ENCODE peak calls at places on chromosomes 13 and 19, in eight cellular contexts. W is A549, B is GM20000, K is heart right ventricle, G is AG04450, J is hepatocyte, N is colonic mucosa, Y is GM12878. L is an unnamed sample.
A peak's percentile ranks its signal among the peaks of the same experiment; 100 is the strongest.

GRCh38 chr13:97702614-97703013 is 250.9 kb upstream of the IPO5 start:
- DNase-seq in N (no peak), G (no peak), B (no peak), W (no peak), Y (no peak), K (no peak), J (no peak), L (no peak)

GRCh38 chr13:28531195-28531955 is 36.4 kb upstream of the FLT1 start:
- DNase-seq in Y (no peak), G (no peak), K (peak; percentile 80), W (no peak), B (no peak), N (peak; percentile 33), J (peak; percentile 44), L (no peak)

GRCh38 chr13:21076265-21076653 is 14.9 kb upstream of the LATS2 start:
- DNase-seq in Y (no peak), G (no peak), J (no peak), K (no peak), N (no peak), W (no peak), B (peak; percentile 28), L (no peak)

GRCh38 chr13:84917252-84917878 is 881.9 kb downstream of the SLITRK6 start:
- DNase-seq in J (peak; percentile 35), Y (no peak), K (no peak), W (no peak), N (no peak), G (no peak), B (no peak), L (no peak)

GRCh38 chr13:42553098-42554046 is 20.6 kb upstream of the TNFSF11 start:
- DNase-seq in J (peak; percentile 56), G (peak; percentile 37), W (no peak), K (no peak), Y (no peak), N (peak; percentile 28), B (no peak), L (no peak)

GRCh38 chr19:51702103-51702753 is 9.1 kb downstream of the SPACA6 start:
- DNase-seq in J (peak; percentile 90), N (peak; percentile 78), B (no peak), G (no peak), Y (no peak), W (peak; percentile 74), K (peak; percentile 67), L (peak; percentile 28)

GRCh38 chr19:51777570-51778460 is 16.8 kb downstream of the FPR2 start:
- DNase-seq in G (peak; percentile 63), B (peak; percentile 54), K (peak; percentile 78), W (peak; percentile 20), N (peak; percentile 47), Y (no peak), J (peak; percentile 91), L (peak; percentile 53)

GRCh38 chr13:113357529-113357928 is 6.4 kb downstream of the GRTP1 start:
- DNase-seq in G (peak; percentile 36), W (no peak), Y (no peak), N (no peak), B (no peak), K (no peak), J (no peak), L (no peak)

GRCh38 chr19:32363175-32363574 is 17.8 kb downstream of the ZNF507 start:
- DNase-seq in W (no peak), B (no peak), Y (no peak), K (no peak), J (peak; percentile 34), N (no peak), G (no peak), L (no peak)

GRCh38 chr19:38634757-38635482 is 12.5 kb upstream of the ACTN4 start:
- DNase-seq in G (peak; percentile 38), K (peak; percentile 78), W (peak; percentile 93), J (peak; percentile 76), N (peak; percentile 83), B (peak; percentile 72), Y (peak; percentile 32), L (peak; percentile 82)

GRCh38 chr13:111354789-111355188 is 34.3 kb downstream of the TEX29 start:
- DNase-seq in G (no peak), N (no peak), K (no peak), Y (no peak), B (no peak), W (no peak), J (no peak), L (no peak)

GRCh38 chr13:51276684-51277083 is 54.5 kb downstream of the FAM124A start:
- DNase-seq in W (no peak), B (no peak), G (no peak), N (peak; percentile 36), Y (no peak), J (peak; percentile 38), K (no peak), L (no peak)

GRCh38 chr13:27263438-27263837 is 7.2 kb upstream of the RASL11A start:
- DNase-seq in J (no peak), G (no peak), W (no peak), B (no peak), K (no peak), N (no peak), Y (no peak), L (no peak)
- TF ChIP-seq CTCF in J (no peak), G (no peak), W (no peak), B (no peak), K (no peak), N (no peak), Y (no peak), L (no peak)

GRCh38 chr13:110266983-110267382 is 40.0 kb downstream of the COL4A1 start:
- DNase-seq in W (no peak), J (no peak), K (no peak), N (no peak), Y (no peak), B (no peak), G (no peak), L (no peak)

GRCh38 chr13:110266431-110266809 is 40.5 kb downstream of the COL4A1 start:
- DNase-seq in B (no peak), N (no peak), G (no peak), Y (no peak), W (no peak), K (no peak), J (no peak), L (no peak)

GRCh38 chr13:110265341-110265681 is 41.6 kb downstream of the COL4A1 start:
- DNase-seq in W (no peak), N (no peak), Y (no peak), B (no peak), G (no peak), J (no peak), K (no peak), L (no peak)

GRCh38 chr13:110264685-110265275 is 42.2 kb downstream of the COL4A1 start:
- DNase-seq in J (no peak), K (no peak), N (no peak), W (no peak), Y (no peak), B (no peak), G (no peak), L (no peak)

DNA sequence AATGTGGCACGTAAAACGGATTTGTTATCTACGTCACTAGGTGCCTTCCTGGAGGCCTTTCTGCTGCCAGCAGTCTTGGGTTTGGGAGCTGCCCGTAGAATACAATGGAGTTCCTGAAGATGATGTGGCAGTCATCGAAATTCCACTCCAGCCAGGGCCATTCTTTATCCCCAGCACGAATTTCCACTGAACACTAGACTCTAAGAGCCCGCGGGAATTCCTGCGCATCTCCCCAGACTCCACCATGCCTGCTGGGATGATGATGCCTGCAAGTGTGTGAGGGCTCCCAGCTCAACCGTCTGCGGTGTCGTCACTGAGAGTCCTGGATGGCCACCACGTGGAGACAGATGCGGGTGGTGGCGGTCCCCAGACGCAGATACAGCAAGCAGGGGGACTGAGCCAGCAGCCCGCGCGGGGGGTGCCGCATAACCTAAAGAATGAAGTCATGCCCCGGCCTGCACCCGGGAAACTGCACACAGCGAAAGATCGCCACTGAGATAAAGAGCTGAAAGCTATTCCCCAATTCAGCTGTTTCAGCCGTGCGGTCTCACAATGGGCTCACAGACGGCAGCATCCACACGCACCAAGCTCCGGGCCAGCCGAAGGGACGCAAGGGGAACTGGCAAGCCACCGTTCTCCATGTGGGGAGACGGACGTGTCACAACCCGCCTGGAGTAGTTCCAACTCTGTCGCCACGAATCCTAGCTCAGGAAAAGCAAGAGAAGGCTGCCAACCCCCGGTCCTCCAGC is 41.1 kb downstream of the COL4A1 start:
- DNase-seq in K (peak; percentile 62), G (no peak), J (no peak), B (no peak), Y (no peak), W (no peak), N (no peak), L (no peak)
- TF ChIP-seq CTCF in K (no peak), G (no peak), J (no peak), B (no peak), Y (no peak), W (no peak), N (no peak), L (no peak)

GRCh38 chr13:102395174-102395573 is 6.7 kb downstream of the FGF14 start:
- DNase-seq in K (no peak), Y (no peak), J (no peak), G (no peak), N (no peak), W (no peak), B (no peak), L (no peak)

GRCh38 chr13:102395939-102396338 is 5.9 kb downstream of the FGF14 start:
- DNase-seq in J (no peak), N (no peak), K (no peak), W (no peak), G (no peak), B (no peak), Y (no peak), L (no peak)

GRCh38 chr13:102392810-102393209 is 9.0 kb downstream of the FGF14 start:
- DNase-seq in B (no peak), J (no peak), G (no peak), W (no peak), N (no peak), Y (no peak), K (no peak), L (no peak)

GRCh38 chr13:102399791-102400618 is 1.8 kb downstream of the FGF14 start:
- DNase-seq in W (peak; percentile 28), N (no peak), B (peak; percentile 60), G (no peak), K (no peak), J (no peak), Y (no peak), L (peak; percentile 32)

GRCh38 chr13:102394158-102395053 is 7.4 kb downstream of the FGF14 start:
- DNase-seq in J (peak; percentile 91), Y (peak; percentile 47), G (peak; percentile 55), W (peak; percentile 65), K (peak; percentile 97), B (peak; percentile 97), N (peak; percentile 94), L (peak; percentile 97)
- TF ChIP-seq CTCF in J (peak; percentile 40), Y (peak; percentile 6), G (peak; percentile 34), W (peak; percentile 42), K (peak; percentile 42), B (peak; percentile 35), N (no peak), L (peak; percentile 53)

GRCh38 chr19:48381178-48381950 is 10.0 kb downstream of the KDELR1 start:
- DNase-seq in B (no peak), N (no peak), G (no peak), J (no peak), W (no peak), Y (no peak), K (no peak), L (no peak)
- TF ChIP-seq CTCF in B (no peak), N (no peak), G (no peak), J (no peak), W (no peak), Y (no peak), K (no peak), L (no peak)

L was measured in GM10248.